ENCODE peak calls at places on chromosomes 3 and 15, in seven cellular contexts. One of them, this sample, is unnamed.

GRCh38 chr3:144770813-144771400 is 799.3 kb downstream of the DIPK2A start:
- DNase-seq in upper lobe of left lung: no peak
- DNase-seq in pancreas: no peak
- DNase-seq in left ventricle myocardium inferior: no peak
- DNase-seq in CD4-positive, alpha-beta T cell: no peak
- DNase-seq in RWPE2: no peak
- DNase-seq in PC-3: peak; percentile 45
- DNase-seq in this sample: no peak

GRCh38 chr3:197021231-197021630 is 8.4 kb downstream of the MELTF start:
- DNase-seq in PC-3: no peak
- DNase-seq in pancreas: no peak
- DNase-seq in left ventricle myocardium inferior: no peak
- DNase-seq in CD4-positive, alpha-beta T cell: no peak
- DNase-seq in RWPE2: peak; percentile 54
- DNase-seq in upper lobe of left lung: no peak
- DNase-seq in this sample: no peak

GRCh38 chr15:40536501-40536900 is 28.3 kb downstream of the CCDC32 start:
- DNase-seq in CD4-positive, alpha-beta T cell: no peak
- DNase-seq in left ventricle myocardium inferior: no peak
- DNase-seq in RWPE2: no peak
- DNase-seq in PC-3: peak; percentile 21
- DNase-seq in upper lobe of left lung: no peak
- DNase-seq in pancreas: no peak
- DNase-seq in this sample: no peak

GRCh38 chr3:46213201-46213600 is 5.1 kb upstream of the CCR1 start:
- DNase-seq in upper lobe of left lung: no peak
- DNase-seq in CD4-positive, alpha-beta T cell: no peak
- DNase-seq in PC-3: no peak
- DNase-seq in RWPE2: no peak
- DNase-seq in pancreas: no peak
- DNase-seq in left ventricle myocardium inferior: no peak
- DNase-seq in this sample: no peak

GRCh38 chr15:58521293-58521991 is 89.7 kb downstream of the LIPC start:
- DNase-seq in upper lobe of left lung: peak; percentile 81
- DNase-seq in RWPE2: peak; percentile 83
- DNase-seq in left ventricle myocardium inferior: peak; percentile 42
- DNase-seq in CD4-positive, alpha-beta T cell: no peak
- DNase-seq in pancreas: peak; percentile 42
- DNase-seq in PC-3: peak; percentile 93
- DNase-seq in this sample: no peak

GRCh38 chr3:99505646-99506269 is 132.6 kb upstream of the COL8A1 start:
- DNase-seq in left ventricle myocardium inferior: peak; percentile 40
- DNase-seq in RWPE2: no peak
- DNase-seq in CD4-positive, alpha-beta T cell: no peak
- DNase-seq in PC-3: peak; percentile 11
- DNase-seq in pancreas: no peak
- DNase-seq in upper lobe of left lung: peak; percentile 70
- DNase-seq in this sample: no peak

GRCh38 chr15:73867956-73868355 is 5.4 kb upstream of the TBC1D21 start:
- DNase-seq in CD4-positive, alpha-beta T cell: no peak
- DNase-seq in upper lobe of left lung: no peak
- DNase-seq in pancreas: no peak
- DNase-seq in left ventricle myocardium inferior: no peak
- DNase-seq in RWPE2: peak; percentile 29
- DNase-seq in PC-3: no peak
- DNase-seq in this sample: no peak

GRCh38 chr15:68646751-68647150 is 68.0 kb downstream of the CORO2B start:
- DNase-seq in RWPE2: peak; percentile 53
- DNase-seq in upper lobe of left lung: no peak
- DNase-seq in left ventricle myocardium inferior: no peak
- DNase-seq in pancreas: no peak
- DNase-seq in CD4-positive, alpha-beta T cell: no peak
- DNase-seq in PC-3: no peak
- DNase-seq in this sample: no peak

GRCh38 chr3:43198791-43199644 is 87.3 kb upstream of the SNRK start:
- DNase-seq in RWPE2: no peak
- DNase-seq in PC-3: peak; percentile 26
- DNase-seq in CD4-positive, alpha-beta T cell: no peak
- DNase-seq in upper lobe of left lung: no peak
- DNase-seq in left ventricle myocardium inferior: no peak
- DNase-seq in pancreas: no peak
- DNase-seq in this sample: no peak

GRCh38 chr15:44299997-44300396 is 11.5 kb downstream of the GOLM2 start:
- DNase-seq in upper lobe of left lung: no peak
- DNase-seq in pancreas: no peak
- DNase-seq in PC-3: no peak
- DNase-seq in left ventricle myocardium inferior: no peak
- DNase-seq in CD4-positive, alpha-beta T cell: no peak
- DNase-seq in RWPE2: no peak
- DNase-seq in this sample: peak; percentile 41

GRCh38 chr3:38137615-38138346 is 680 bp upstream of the MYD88 start:
- DNase-seq in left ventricle myocardium inferior: no peak
- DNase-seq in pancreas: no peak
- DNase-seq in upper lobe of left lung: no peak
- DNase-seq in PC-3: no peak
- DNase-seq in RWPE2: peak; percentile 37
- DNase-seq in CD4-positive, alpha-beta T cell: no peak
- DNase-seq in this sample: peak; percentile 68

GRCh38 chr3:12135029-12135634 is 23.6 kb downstream of the TIMP4 start:
- DNase-seq in CD4-positive, alpha-beta T cell: peak; percentile 45
- DNase-seq in PC-3: peak; percentile 83
- DNase-seq in left ventricle myocardium inferior: peak; percentile 74
- DNase-seq in pancreas: peak; percentile 34
- DNase-seq in RWPE2: no peak
- DNase-seq in upper lobe of left lung: peak; percentile 86
- DNase-seq in this sample: peak; percentile 77

GRCh38 chr15:73924258-73924921 is 1.9 kb upstream of the LOXL1 start:
- DNase-seq in CD4-positive, alpha-beta T cell: no peak
- DNase-seq in left ventricle myocardium inferior: peak; percentile 31
- DNase-seq in upper lobe of left lung: no peak
- DNase-seq in RWPE2: no peak
- DNase-seq in pancreas: no peak
- DNase-seq in PC-3: peak; percentile 81
- DNase-seq in this sample: peak; percentile 46

GRCh38 chr15:43514241-43515057 is 3.0 kb upstream of the MAP1A start:
- DNase-seq in left ventricle myocardium inferior: peak; percentile 74
- DNase-seq in pancreas: no peak
- DNase-seq in RWPE2: no peak
- DNase-seq in CD4-positive, alpha-beta T cell: no peak
- DNase-seq in PC-3: peak; percentile 41
- DNase-seq in upper lobe of left lung: no peak
- DNase-seq in this sample: peak; percentile 77

GRCh38 chr3:191170097-191170496 is 28.9 kb upstream of the OSTN start:
- DNase-seq in left ventricle myocardium inferior: no peak
- DNase-seq in CD4-positive, alpha-beta T cell: no peak
- DNase-seq in upper lobe of left lung: no peak
- DNase-seq in pancreas: no peak
- DNase-seq in PC-3: no peak
- DNase-seq in RWPE2: no peak
- DNase-seq in this sample: peak; percentile 27

DNA sequence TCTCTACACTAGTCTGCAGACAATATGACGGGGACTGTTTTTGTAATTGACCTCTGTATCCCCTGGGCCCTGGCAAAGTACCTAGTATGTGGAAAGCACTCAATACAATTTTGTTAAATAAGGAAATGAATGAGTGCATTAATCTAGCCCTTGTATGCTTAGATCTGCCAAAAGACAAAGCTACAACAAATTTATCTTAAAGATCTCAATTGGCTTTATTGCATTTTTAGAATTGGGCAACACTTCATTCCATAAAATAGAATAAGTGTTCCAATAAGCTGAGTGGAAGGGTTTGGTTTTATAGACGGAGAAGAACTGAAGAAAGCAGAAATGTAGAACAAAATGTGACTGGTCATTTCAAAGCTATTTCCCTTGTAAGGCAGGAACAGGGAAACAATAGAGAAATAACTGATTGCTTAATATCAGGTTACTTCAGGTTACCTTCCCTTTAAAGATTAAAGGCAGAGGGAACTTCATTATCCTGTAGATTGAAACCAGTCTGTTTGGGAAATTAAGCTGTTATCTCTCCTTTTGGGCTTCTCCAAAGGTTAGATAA is 108.3 kb upstream of the MME start:
- DNase-seq in PC-3: peak; percentile 64
- DNase-seq in RWPE2: no peak
- DNase-seq in pancreas: no peak
- DNase-seq in upper lobe of left lung: no peak
- DNase-seq in CD4-positive, alpha-beta T cell: no peak
- DNase-seq in left ventricle myocardium inferior: no peak
- DNase-seq in this sample: no peak
- H3K27ac ChIP-seq in PC-3: no peak overlapping the region
- H3K27ac ChIP-seq in RWPE2: peak overlapping the region; percentile 97
- H3K27ac ChIP-seq in pancreas: no peak overlapping the region
- H3K27ac ChIP-seq in upper lobe of left lung: peak overlapping the region; percentile 66
- H3K27ac ChIP-seq in CD4-positive, alpha-beta T cell: no peak overlapping the region
- H3K27ac ChIP-seq in left ventricle myocardium inferior: peak overlapping the region; percentile 24
- H3K27ac ChIP-seq in this sample: no peak overlapping the region

GRCh38 chr15:56930663-56931313 is 12.3 kb downstream of the TCF12 start:
- DNase-seq in pancreas: no peak
- DNase-seq in RWPE2: no peak
- DNase-seq in left ventricle myocardium inferior: no peak
- DNase-seq in upper lobe of left lung: no peak
- DNase-seq in CD4-positive, alpha-beta T cell: no peak
- DNase-seq in PC-3: no peak
- DNase-seq in this sample: no peak

GRCh38 chr15:56933420-56934210 is 15.2 kb downstream of the TCF12 start:
- DNase-seq in PC-3: peak; percentile 46
- DNase-seq in upper lobe of left lung: no peak
- DNase-seq in CD4-positive, alpha-beta T cell: no peak
- DNase-seq in left ventricle myocardium inferior: no peak
- DNase-seq in RWPE2: no peak
- DNase-seq in pancreas: no peak
- DNase-seq in this sample: no peak

GRCh38 chr15:56936929-56937328 is 18.5 kb downstream of the TCF12 start:
- DNase-seq in pancreas: no peak
- DNase-seq in upper lobe of left lung: no peak
- DNase-seq in PC-3: peak; percentile 74
- DNase-seq in left ventricle myocardium inferior: no peak
- DNase-seq in RWPE2: no peak
- DNase-seq in CD4-positive, alpha-beta T cell: no peak
- DNase-seq in this sample: no peak

GRCh38 chr15:56931674-56932507 is 13.4 kb downstream of the TCF12 start:
- DNase-seq in RWPE2: no peak
- DNase-seq in pancreas: no peak
- DNase-seq in left ventricle myocardium inferior: no peak
- DNase-seq in CD4-positive, alpha-beta T cell: no peak
- DNase-seq in upper lobe of left lung: no peak
- DNase-seq in PC-3: no peak
- DNase-seq in this sample: no peak

DNA sequence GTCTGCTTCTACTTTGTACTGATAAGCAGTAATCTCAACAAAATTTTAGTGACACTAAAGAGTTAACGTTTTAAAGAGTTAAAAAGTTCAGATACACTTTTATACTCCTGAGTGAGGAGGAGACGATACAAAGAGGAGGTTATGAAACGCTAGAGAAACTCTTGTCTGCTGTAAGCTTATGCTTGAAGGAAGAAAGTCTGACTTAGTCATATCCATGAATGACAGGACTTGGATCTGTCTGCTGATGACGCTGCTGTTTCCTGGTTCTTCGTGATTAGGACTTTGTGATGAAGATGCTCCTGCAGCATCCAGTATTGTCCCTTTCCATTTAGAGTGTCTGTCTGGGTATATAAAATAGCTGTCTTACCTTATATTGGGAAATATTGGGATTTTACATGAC is 15.8 kb downstream of the TCF12 start:
- DNase-seq in left ventricle myocardium inferior: no peak
- DNase-seq in RWPE2: no peak
- DNase-seq in upper lobe of left lung: no peak
- DNase-seq in PC-3: no peak
- DNase-seq in pancreas: no peak
- DNase-seq in CD4-positive, alpha-beta T cell: no peak
- DNase-seq in this sample: no peak
- H3K27ac ChIP-seq in left ventricle myocardium inferior: no peak overlapping the region
- H3K27ac ChIP-seq in RWPE2: no peak overlapping the region
- H3K27ac ChIP-seq in upper lobe of left lung: no peak overlapping the region
- H3K27ac ChIP-seq in PC-3: no peak overlapping the region
- H3K27ac ChIP-seq in pancreas: no peak overlapping the region
- H3K27ac ChIP-seq in CD4-positive, alpha-beta T cell: no peak overlapping the region
- H3K27ac ChIP-seq in this sample: no peak overlapping the region

DNA sequence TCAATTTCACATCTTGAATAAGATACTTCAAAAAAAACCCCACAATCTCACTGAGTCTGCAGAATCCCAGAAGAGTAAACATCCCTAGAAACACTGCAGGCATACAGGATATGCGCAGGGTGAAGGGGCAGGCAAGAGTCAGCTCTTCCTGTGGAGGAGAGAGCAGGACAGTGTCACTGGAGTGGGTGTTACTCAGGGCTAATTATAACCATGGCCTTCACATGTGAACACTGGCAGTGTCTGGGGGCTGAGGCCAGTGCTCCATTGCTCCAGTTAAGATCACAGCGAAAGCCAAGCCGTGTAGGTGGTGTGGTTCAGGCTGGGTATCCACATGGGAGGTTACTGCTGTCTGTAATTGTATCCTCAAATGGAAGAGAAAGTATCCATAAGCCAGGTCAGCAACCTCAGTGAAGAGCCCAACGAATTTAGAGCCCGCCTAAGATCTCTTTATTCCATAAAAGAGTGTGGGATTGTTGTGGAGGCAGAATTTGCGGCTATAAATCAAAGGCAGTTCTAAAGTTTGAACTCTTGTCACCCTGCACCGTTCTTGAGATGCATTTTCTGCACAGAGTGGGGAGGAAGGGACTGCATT is 84.6 kb downstream of the MESD start:
- DNase-seq in PC-3: no peak
- DNase-seq in left ventricle myocardium inferior: no peak
- DNase-seq in RWPE2: no peak
- DNase-seq in upper lobe of left lung: no peak
- DNase-seq in CD4-positive, alpha-beta T cell: no peak
- DNase-seq in pancreas: no peak
- DNase-seq in this sample: no peak
- H3K27ac ChIP-seq in PC-3: no peak overlapping the region
- H3K27ac ChIP-seq in left ventricle myocardium inferior: no peak overlapping the region
- H3K27ac ChIP-seq in RWPE2: no peak overlapping the region
- H3K27ac ChIP-seq in upper lobe of left lung: no peak overlapping the region
- H3K27ac ChIP-seq in CD4-positive, alpha-beta T cell: no peak overlapping the region
- H3K27ac ChIP-seq in pancreas: no peak overlapping the region
- H3K27ac ChIP-seq in this sample: no peak overlapping the region

DNA sequence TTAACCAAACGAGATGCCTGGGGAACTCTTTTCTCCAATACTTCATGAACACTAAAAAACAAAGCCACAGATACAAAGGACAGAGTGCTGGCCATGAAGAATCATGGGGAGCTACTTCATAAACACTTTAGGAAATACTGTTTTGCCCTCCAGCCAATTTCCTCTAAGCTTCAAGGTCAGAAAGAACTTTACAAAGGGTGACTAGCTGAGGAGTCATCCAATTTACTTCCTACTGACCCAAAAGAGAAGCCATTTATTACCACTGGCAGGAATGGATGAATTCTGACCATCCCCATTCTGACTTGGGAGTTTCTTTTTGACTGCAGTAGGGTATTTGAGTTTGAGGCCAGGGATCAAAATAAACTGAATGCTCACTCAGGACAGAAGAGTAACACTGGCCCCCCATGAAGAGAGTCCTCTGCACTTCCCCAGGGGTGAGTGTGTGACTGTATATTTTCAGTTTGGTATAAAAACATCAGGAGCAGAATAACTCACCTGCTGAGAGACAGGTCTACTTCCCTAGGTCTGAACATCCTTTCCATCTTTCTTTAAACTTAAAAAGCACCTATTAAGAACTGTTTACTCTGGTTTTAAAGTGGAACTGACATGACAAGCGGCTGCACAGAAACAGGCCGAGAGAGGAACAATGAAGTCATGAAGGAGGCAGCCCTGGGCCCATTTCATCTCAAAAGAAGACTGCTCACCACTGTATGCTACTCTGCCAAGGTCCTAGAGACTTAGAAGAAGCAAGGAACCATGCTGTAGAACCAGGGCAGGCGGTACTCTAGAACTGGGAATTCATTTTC is 203.6 kb downstream of the TNIK start:
- DNase-seq in PC-3: peak; percentile 53
- DNase-seq in pancreas: no peak
- DNase-seq in RWPE2: no peak
- DNase-seq in upper lobe of left lung: no peak
- DNase-seq in CD4-positive, alpha-beta T cell: no peak
- DNase-seq in left ventricle myocardium inferior: no peak
- DNase-seq in this sample: no peak
- H3K27ac ChIP-seq in PC-3: no peak overlapping the region
- H3K27ac ChIP-seq in pancreas: no peak overlapping the region
- H3K27ac ChIP-seq in RWPE2: no peak overlapping the region
- H3K27ac ChIP-seq in upper lobe of left lung: no peak overlapping the region
- H3K27ac ChIP-seq in CD4-positive, alpha-beta T cell: peak overlapping the region; percentile 61
- H3K27ac ChIP-seq in left ventricle myocardium inferior: peak overlapping the region; percentile 64
- H3K27ac ChIP-seq in this sample: no peak overlapping the region